ENCODE peak calls at places on chromosomes 12 and 14, in nine cellular contexts. L is RPMI7951, K is HS-5, U is hippocampal formation, Q is A549, R is HFFc6, W is neural crest cell, X is CD14-positive monocyte, J is HEK293T. E is an unnamed sample.

GRCh38 chr12:103997277-103997900 is 31.7 kb downstream of the TDG start:
- DNase-seq in L (no peak), K (no peak), U (no peak), Q (no peak), R (no peak), W (no peak), X (no peak), J (no peak), E (no peak)

GRCh38 chr12:20656600-20656999 is 38.5 kb upstream of the SLCO1C1 start:
- DNase-seq in L (no peak), K (no peak), U (no peak), Q (no peak), R (no peak), W (no peak), X (no peak), J (no peak), E (no peak)

GRCh38 chr14:69170848-69171247 is 17.9 kb upstream of the DCAF5 start:
- DNase-seq in L (peak; percentile 43), K (no peak), U (peak; percentile 33), Q (no peak), R (peak; percentile 17), W (no peak), X (no peak), J (no peak), E (no peak)

GRCh38 chr12:50600364-50600763 is 95.6 kb downstream of the DIP2B start:
- DNase-seq in L (no peak), K (no peak), U (no peak), Q (no peak), R (no peak), W (no peak), X (no peak), J (no peak), E (no peak)

GRCh38 chr14:94056579-94057308 is 24.3 kb downstream of the DDX24 start:
- DNase-seq in L (peak; percentile 29), K (no peak), U (no peak), Q (no peak), R (no peak), W (no peak), X (no peak), J (no peak), E (no peak)

GRCh38 chr12:104230304-104230703 is 14.7 kb downstream of the TXNRD1 start:
- DNase-seq in L (no peak), K (no peak), U (no peak), Q (no peak), R (no peak), W (no peak), X (no peak), J (no peak), E (no peak)

GRCh38 chr14:55170526-55170925 is 20.9 kb downstream of the DLGAP5 start:
- DNase-seq in L (no peak), K (no peak), U (no peak), Q (no peak), R (no peak), W (no peak), X (no peak), J (no peak), E (no peak)

GRCh38 chr14:21868442-21869046 is 194.9 kb upstream of the OR4E1 start:
- DNase-seq in L (peak; percentile 25), K (no peak), U (peak; percentile 2), Q (peak; percentile 56), R (peak; percentile 4), W (peak; percentile 73), X (no peak), J (peak; percentile 68), E (no peak)

GRCh38 chr12:96487214-96487613 is 2.2 kb upstream of the CFAP54 start:
- DNase-seq in L (peak; percentile 58), K (peak; percentile 83), U (no peak), Q (peak; percentile 63), R (peak; percentile 88), W (no peak), X (no peak), J (no peak), E (no peak)

GRCh38 chr14:28774764-28775738 is 8.5 kb downstream of the FOXG1 start:
- DNase-seq in L (no peak), K (no peak), U (no peak), Q (no peak), R (no peak), W (no peak), X (no peak), J (no peak), E (no peak)

GRCh38 chr12:117850048-117850447 is 118.7 kb downstream of the KSR2 start:
- DNase-seq in L (peak; percentile 43), K (no peak), U (peak; percentile 23), Q (peak; percentile 77), R (peak; percentile 38), W (peak; percentile 39), X (no peak), J (peak; percentile 73), E (no peak)

GRCh38 chr14:75011356-75012097 is 8.8 kb downstream of the EIF2B2 start:
- DNase-seq in L (peak; percentile 65), K (peak; percentile 46), U (no peak), Q (no peak), R (peak; percentile 47), W (no peak), X (no peak), J (no peak), E (no peak)

GRCh38 chr12:87856-88255 is 21.3 kb downstream of the IQSEC3 start:
- DNase-seq in L (no peak), K (no peak), U (no peak), Q (no peak), R (no peak), W (no peak), X (no peak), J (no peak), E (no peak)

GRCh38 chr14:35988972-35989690 is 163.0 kb downstream of the BRMS1L start:
- DNase-seq in L (peak; percentile 1), K (no peak), U (peak; percentile 41), Q (no peak), R (no peak), W (no peak), X (no peak), J (no peak), E (no peak)

GRCh38 chr12:59980491-59980890 is 384.7 kb downstream of the SLC16A7 start:
- DNase-seq in L (no peak), K (no peak), U (no peak), Q (no peak), R (peak; percentile 25), W (no peak), X (no peak), J (no peak), E (no peak)

GRCh38 chr12:101696477-101697196 is 803 bp upstream of the CHPT1 start:
- DNase-seq in L (no peak), K (no peak), U (no peak), Q (no peak), R (no peak), W (no peak), X (peak; percentile 57), J (no peak), E (no peak)

GRCh38 chr12:84421103-84421502 is 491.5 kb downstream of the SLC6A15 start:
- DNase-seq in L (no peak), K (no peak), U (no peak), Q (no peak), R (no peak), W (no peak), X (no peak), J (no peak), E (no peak)

GRCh38 chr14:51318777-51319176 is 78.7 kb downstream of the TMX1 start:
- DNase-seq in L (peak; percentile 38), K (no peak), U (no peak), Q (no peak), R (no peak), W (no peak), X (no peak), J (no peak), E (no peak)

GRCh38 chr12:26563555-26563954 is 269.4 kb downstream of the ITPR2 start:
- DNase-seq in L (no peak), K (no peak), U (no peak), Q (no peak), R (no peak), W (no peak), X (no peak), J (no peak), E (no peak)

GRCh38 chr12:58459191-58459590 is 461.1 kb downstream of the LRIG3 start:
- DNase-seq in L (no peak), K (no peak), U (no peak), Q (no peak), R (no peak), W (no peak), X (no peak), J (no peak), E (no peak)

GRCh38 chr12:42589465-42590323 is at the start of gene PRICKLE1:
- DNase-seq in L (peak; percentile 58), K (no peak), U (no peak), Q (peak; percentile 25), R (no peak), W (peak; percentile 48), X (no peak), J (peak; percentile 67), E (no peak)

GRCh38 chr14:59085207-59085739 is 103.2 kb upstream of the DAAM1 start:
- DNase-seq in L (no peak), K (no peak), U (no peak), Q (no peak), R (no peak), W (no peak), X (no peak), J (no peak), E (no peak)

GRCh38 chr12:103840399-103840880 is 594 bp downstream of the NT5DC3 start:
- DNase-seq in L (peak; percentile 24), K (no peak), U (no peak), Q (peak; percentile 40), R (peak; percentile 13), W (no peak), X (no peak), J (no peak), E (no peak)

GRCh38 chr14:68384335-68384734 is 408.5 kb downstream of the ZFP36L1 start:
- DNase-seq in L (no peak), K (no peak), U (peak; percentile 44), Q (no peak), R (no peak), W (no peak), X (peak; percentile 86), J (no peak), E (no peak)

GRCh38 chr12:64203036-64203435 is 19.1 kb downstream of the KICS2 start:
- DNase-seq in L (no peak), K (no peak), U (no peak), Q (no peak), R (no peak), W (no peak), X (no peak), J (no peak), E (no peak)

GRCh38 chr12:61757831-61758505 is 502.2 kb upstream of the USP15 start:
- DNase-seq in L (peak; percentile 14), K (peak; percentile 57), U (no peak), Q (no peak), R (peak; percentile 18), W (no peak), X (no peak), J (no peak), E (no peak)

GRCh38 chr14:65079788-65080187 is 22.5 kb downstream of the MAX start:
- DNase-seq in L (no peak), K (no peak), U (no peak), Q (no peak), R (no peak), W (no peak), X (no peak), J (no peak), E (no peak)

GRCh38 chr14:90632451-90632850 is 183.8 kb downstream of the TTC7B start:
- DNase-seq in L (peak; percentile 24), K (no peak), U (no peak), Q (no peak), R (no peak), W (no peak), X (no peak), J (no peak), E (no peak)

E was measured in epithelial cell of prostate.